ENCODE peak calls at places on chromosomes 6 and 20, in seven cellular contexts. C, J, I, O, G, S and P are unnamed samples.

GRCh38 chr20:38842558-38842981 is 37.1 kb downstream of the PPP1R16B start:
- DNase-seq in C (no peak), J (no peak), I (no peak), O (no peak), G (no peak), S (peak), P (peak)

GRCh38 chr6:46734867-46735719 is at the start of gene PLA2G7:
- DNase-seq in C (peak), J (peak), I (no peak), O (peak), G (peak), S (peak), P (no peak)

GRCh38 chr6:19444481-19444880 is 392.7 kb upstream of the ID4 start:
- DNase-seq in C (no peak), J (no peak), I (no peak), O (no peak), G (peak), S (no peak), P (no peak)

GRCh38 chr20:59153355-59153681 is 10.3 kb upstream of the ZNF831 start:
- DNase-seq in C (no peak), J (no peak), I (no peak), O (no peak), G (no peak), S (no peak), P (no peak)

GRCh38 chr6:3913077-3913957 is 64.1 kb downstream of the FAM50B start:
- DNase-seq in C (no peak), J (peak), I (peak), O (peak), G (peak), S (no peak), P (no peak)

GRCh38 chr6:167547751-167548150 is 222.9 kb downstream of the TTLL2 start:
- DNase-seq in C (no peak), J (no peak), I (no peak), O (no peak), G (no peak), S (no peak), P (no peak)

GRCh38 chr20:57860576-57860975 is 150.8 kb upstream of the PMEPA1 start:
- DNase-seq in C (no peak), J (no peak), I (no peak), O (no peak), G (no peak), S (no peak), P (no peak)

GRCh38 chr6:168301648-168302398 is 17.8 kb downstream of the DACT2 start:
- DNase-seq in C (peak), J (peak), I (no peak), O (no peak), G (no peak), S (peak), P (no peak)

GRCh38 chr6:33592595-33593413 is 12.7 kb upstream of the BAK1 start:
- DNase-seq in C (peak), J (peak), I (no peak), O (no peak), G (no peak), S (peak), P (no peak)

GRCh38 chr6:73579851-73580246 is 59.0 kb upstream of the EEF1A1 start:
- DNase-seq in C (no peak), J (peak), I (peak), O (peak), G (peak), S (peak), P (peak)

GRCh38 chr6:1814279-1814678 is 204.6 kb downstream of the FOXC1 start:
- DNase-seq in C (no peak), J (no peak), I (no peak), O (no peak), G (no peak), S (no peak), P (no peak)

GRCh38 chr6:137001287-137001976 is 43.3 kb downstream of the IL20RA start:
- DNase-seq in C (peak), J (peak), I (peak), O (no peak), G (peak), S (peak), P (no peak)

GRCh38 chr6:11275598-11275997 is 43.1 kb upstream of the NEDD9 start:
- DNase-seq in C (no peak), J (peak), I (no peak), O (no peak), G (no peak), S (no peak), P (no peak)

GRCh38 chr6:36430351-36430750 is 12.3 kb downstream of the PXT1 start:
- DNase-seq in C (peak), J (no peak), I (no peak), O (no peak), G (no peak), S (no peak), P (no peak)

GRCh38 chr20:53579581-53580375 is 13.9 kb downstream of the ZNF217 start:
- DNase-seq in C (no peak), J (peak), I (no peak), O (peak), G (peak), S (no peak), P (no peak)

GRCh38 chr20:48635791-48636267 is 192.0 kb downstream of the PREX1 start:
- DNase-seq in C (peak), J (peak), I (peak), O (peak), G (peak), S (peak), P (peak)

GRCh38 chr6:52643158-52643557 is 27.8 kb upstream of the TMEM14A start:
- DNase-seq in C (peak), J (no peak), I (no peak), O (peak), G (no peak), S (no peak), P (no peak)

GRCh38 chr20:37424062-37424851 is 78.3 kb downstream of the SRC start:
- DNase-seq in C (no peak), J (no peak), I (no peak), O (no peak), G (no peak), S (no peak), P (no peak)

GRCh38 chr6:167031082-167031709 is 32.0 kb downstream of the CEP43 start:
- DNase-seq in C (no peak), J (no peak), I (no peak), O (peak), G (no peak), S (no peak), P (no peak)

GRCh38 chr6:56593801-56594318 is 48.8 kb downstream of the DST start:
- DNase-seq in C (no peak), J (no peak), I (no peak), O (peak), G (no peak), S (no peak), P (peak)

GRCh38 chr6:73854998-73855718 is 159.2 kb downstream of the CD109 start:
- DNase-seq in C (peak), J (peak), I (peak), O (peak), G (peak), S (peak), P (peak)

GRCh38 chr6:163745566-163746400 is 331.3 kb downstream of the QKI start:
- DNase-seq in C (peak), J (peak), I (no peak), O (peak), G (peak), S (no peak), P (no peak)

GRCh38 chr6:131262060-131262459 is 126.8 kb downstream of the AKAP7 start:
- DNase-seq in C (no peak), J (no peak), I (peak), O (no peak), G (no peak), S (no peak), P (no peak)

GRCh38 chr6:36834576-36835293 is 4.5 kb downstream of the CPNE5 start:
- DNase-seq in C (peak), J (no peak), I (no peak), O (no peak), G (no peak), S (peak), P (no peak)

GRCh38 chr6:2522521-2522920 is 228.2 kb downstream of the MYLK4 start:
- DNase-seq in C (no peak), J (no peak), I (no peak), O (peak), G (peak), S (no peak), P (no peak)

DNA sequence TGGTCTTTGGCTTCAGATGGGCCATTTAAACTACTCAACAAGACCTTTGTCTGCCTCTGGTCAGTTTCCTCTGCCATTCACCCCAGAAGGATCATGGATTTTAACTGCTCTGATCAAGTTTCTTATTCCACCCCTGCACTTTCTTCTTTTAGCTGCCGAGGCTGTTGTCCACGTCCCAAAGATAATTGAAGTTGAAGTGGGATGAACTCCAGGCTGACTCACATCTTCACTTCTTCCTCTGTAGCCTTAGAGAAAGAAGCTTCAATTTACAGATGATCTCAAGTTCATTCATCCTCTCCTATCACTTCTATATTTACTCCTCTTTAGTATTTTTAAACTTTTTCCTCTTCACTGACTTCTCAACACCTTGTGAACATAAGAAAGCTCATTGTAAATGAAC is 651.6 kb downstream of the UTRN start:
- DNase-seq in C (no peak), J (no peak), I (no peak), O (peak), G (no peak), S (no peak), P (no peak)
- TF ChIP-seq EZH2phosphoT487 in C (no peak), J (no peak), I (no peak), O (no peak), G (no peak), S (no peak), P (no peak)

GRCh38 chr20:2259731-2260130 is 36.1 kb upstream of the TGM3 start:
- DNase-seq in C (no peak), J (no peak), I (no peak), O (peak), G (no peak), S (no peak), P (no peak)
- TF ChIP-seq EZH2phosphoT487 in C (no peak), J (no peak), I (no peak), O (no peak), G (no peak), S (no peak), P (no peak)

DNA sequence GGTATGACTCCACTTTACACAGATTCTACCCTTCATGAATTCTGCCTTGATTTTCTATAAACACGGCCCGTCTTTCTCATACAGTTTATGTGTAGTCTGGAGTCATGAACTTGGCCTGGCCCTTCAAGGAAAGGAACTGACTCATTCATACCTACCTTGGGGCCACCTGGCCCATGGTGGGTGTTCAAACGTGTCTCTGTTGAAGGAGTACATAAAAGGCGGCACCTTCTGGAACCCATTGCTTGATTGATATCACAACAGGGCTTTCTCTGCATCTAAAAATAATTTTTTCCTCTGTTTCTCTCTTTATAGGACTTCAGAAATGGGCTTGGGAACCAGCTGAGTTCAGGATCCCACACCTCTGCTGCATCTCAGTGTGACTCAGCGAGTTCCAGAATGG is 363.0 kb upstream of the SOX4 start:
- DNase-seq in C (no peak), J (no peak), I (no peak), O (no peak), G (no peak), S (no peak), P (no peak)
- TF ChIP-seq EZH2phosphoT487 in C (no peak), J (no peak), I (no peak), O (no peak), G (no peak), S (no peak), P (no peak)

DNA sequence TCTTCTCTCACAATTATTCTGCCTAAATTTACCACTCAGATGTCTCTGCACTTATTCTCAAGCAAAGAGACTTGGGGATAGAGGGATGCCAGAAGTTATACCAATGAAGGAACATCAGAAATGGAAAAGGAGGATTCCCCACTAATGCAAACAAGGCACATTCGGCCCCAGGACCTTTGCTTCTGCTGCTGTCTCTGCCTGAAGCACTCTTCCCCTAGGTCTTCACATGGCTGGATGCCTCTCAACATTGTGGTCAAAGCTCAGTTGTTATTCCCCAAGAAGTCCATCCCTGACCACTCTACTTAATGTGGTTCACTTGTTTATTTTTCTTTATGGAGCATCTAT is 508.7 kb downstream of the DOK5 start:
- DNase-seq in C (no peak), J (no peak), I (no peak), O (no peak), G (no peak), S (no peak), P (no peak)
- TF ChIP-seq EZH2phosphoT487 in C (no peak), J (no peak), I (no peak), O (no peak), G (no peak), S (no peak), P (no peak)

DNA sequence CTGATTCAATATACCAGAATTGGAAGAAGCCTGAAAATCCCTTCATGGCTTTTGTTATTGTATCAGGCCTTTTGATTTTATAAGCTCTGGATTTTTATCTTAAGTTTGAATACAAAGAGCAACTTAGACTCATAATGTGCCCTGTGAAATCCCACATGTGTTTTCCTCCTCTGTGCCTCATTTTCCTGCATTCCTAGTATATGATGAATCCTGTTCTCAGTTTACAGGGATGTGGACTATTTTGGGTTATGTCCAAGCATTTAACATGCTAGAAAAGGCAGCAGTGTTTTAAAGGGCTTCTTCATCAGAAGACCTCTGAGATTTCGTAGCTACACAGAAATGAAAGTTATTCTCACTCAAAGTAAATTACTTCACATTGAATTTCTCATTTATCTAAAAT is 455.0 kb downstream of the RFPL4B start:
- DNase-seq in C (no peak), J (peak), I (no peak), O (peak), G (peak), S (no peak), P (no peak)
- TF ChIP-seq EZH2phosphoT487 in C (no peak), J (no peak), I (no peak), O (no peak), G (no peak), S (no peak), P (no peak)

GRCh38 chr6:160254467-160255312 is 3.9 kb downstream of the SLC22A2 start:
- DNase-seq in C (no peak), J (peak), I (no peak), O (no peak), G (peak), S (no peak), P (no peak)
- TF ChIP-seq EZH2phosphoT487 in C (no peak), J (no peak), I (no peak), O (no peak), G (no peak), S (no peak), P (no peak)